ENCODE peak calls at places on chromosomes 7 and 10, in six cellular contexts. One of them, this sample, is unnamed.

GRCh38 chr10:95706990-95707389 is 13.3 kb upstream of the TCTN3 start:
- DNase-seq in A549: no peak
- DNase-seq in HEK293T: no peak
- DNase-seq in IMR-90: no peak
- DNase-seq in K562: no peak
- DNase-seq in GM12878: no peak
- DNase-seq in this sample: no peak

GRCh38 chr7:112010994-112011393 is 195.2 kb downstream of the DOCK4 start:
- DNase-seq in A549: no peak
- DNase-seq in HEK293T: no peak
- DNase-seq in IMR-90: no peak
- DNase-seq in K562: no peak
- DNase-seq in GM12878: no peak
- DNase-seq in this sample: no peak

GRCh38 chr7:24318326-24318725 is 34.3 kb downstream of the NPY start:
- DNase-seq in A549: peak
- DNase-seq in HEK293T: peak
- DNase-seq in IMR-90: no peak
- DNase-seq in K562: peak
- DNase-seq in GM12878: no peak
- DNase-seq in this sample: no peak

GRCh38 chr7:110308791-110309190 is 782.1 kb upstream of the LRRN3 start:
- DNase-seq in A549: no peak
- DNase-seq in HEK293T: no peak
- DNase-seq in IMR-90: no peak
- DNase-seq in K562: no peak
- DNase-seq in GM12878: no peak
- DNase-seq in this sample: no peak

GRCh38 chr7:1940402-1940786 is 270.3 kb downstream of the ELFN1 start:
- DNase-seq in A549: no peak
- DNase-seq in HEK293T: no peak
- DNase-seq in IMR-90: no peak
- DNase-seq in K562: peak
- DNase-seq in GM12878: peak
- DNase-seq in this sample: no peak

GRCh38 chr10:32393942-32394341 is 47.0 kb upstream of the EPC1 start:
- DNase-seq in A549: no peak
- DNase-seq in HEK293T: no peak
- DNase-seq in IMR-90: no peak
- DNase-seq in K562: no peak
- DNase-seq in GM12878: no peak
- DNase-seq in this sample: no peak

GRCh38 chr7:2859952-2860351 is 15.8 kb upstream of the GNA12 start:
- DNase-seq in A549: no peak
- DNase-seq in HEK293T: no peak
- DNase-seq in IMR-90: no peak
- DNase-seq in K562: no peak
- DNase-seq in GM12878: no peak
- DNase-seq in this sample: no peak

GRCh38 chr10:22494007-22494406 is 148.7 kb downstream of the SPAG6 start:
- DNase-seq in A549: no peak
- DNase-seq in HEK293T: no peak
- DNase-seq in IMR-90: no peak
- DNase-seq in K562: no peak
- DNase-seq in GM12878: no peak
- DNase-seq in this sample: no peak

GRCh38 chr7:150341263-150342118 is at the start of gene RARRES2:
- DNase-seq in A549: no peak
- DNase-seq in HEK293T: no peak
- DNase-seq in IMR-90: no peak
- DNase-seq in K562: no peak
- DNase-seq in GM12878: no peak
- DNase-seq in this sample: peak

GRCh38 chr10:102743588-102744373 is at the start of gene WBP1L:
- DNase-seq in A549: peak
- DNase-seq in HEK293T: peak
- DNase-seq in IMR-90: peak
- DNase-seq in K562: peak
- DNase-seq in GM12878: peak
- DNase-seq in this sample: peak

GRCh38 chr10:116757246-116757645 is 14.9 kb upstream of the HSPA12A start:
- DNase-seq in A549: no peak
- DNase-seq in HEK293T: no peak
- DNase-seq in IMR-90: no peak
- DNase-seq in K562: no peak
- DNase-seq in GM12878: no peak
- DNase-seq in this sample: no peak

GRCh38 chr7:16847381-16847860 is 34.4 kb downstream of the AGR3 start:
- DNase-seq in A549: peak
- DNase-seq in HEK293T: peak
- DNase-seq in IMR-90: peak
- DNase-seq in K562: peak
- DNase-seq in GM12878: no peak
- DNase-seq in this sample: peak

GRCh38 chr7:112193915-112194502 is 12.2 kb downstream of the DOCK4 start:
- DNase-seq in A549: no peak
- DNase-seq in HEK293T: no peak
- DNase-seq in IMR-90: no peak
- DNase-seq in K562: no peak
- DNase-seq in GM12878: no peak
- DNase-seq in this sample: peak

GRCh38 chr7:120862987-120863386 is 5.0 kb upstream of the TSPAN12 start:
- DNase-seq in A549: no peak
- DNase-seq in HEK293T: no peak
- DNase-seq in IMR-90: no peak
- DNase-seq in K562: no peak
- DNase-seq in GM12878: no peak
- DNase-seq in this sample: no peak

GRCh38 chr7:120865191-120865976 is 7.4 kb upstream of the TSPAN12 start:
- DNase-seq in A549: no peak
- DNase-seq in HEK293T: no peak
- DNase-seq in IMR-90: no peak
- DNase-seq in K562: no peak
- DNase-seq in GM12878: no peak
- DNase-seq in this sample: no peak

GRCh38 chr7:120867932-120868331 is 10.0 kb upstream of the TSPAN12 start:
- DNase-seq in A549: no peak
- DNase-seq in HEK293T: no peak
- DNase-seq in IMR-90: no peak
- DNase-seq in K562: no peak
- DNase-seq in GM12878: no peak
- DNase-seq in this sample: no peak

GRCh38 chr7:120860151-120860550 is 2.2 kb upstream of the TSPAN12 start:
- DNase-seq in A549: no peak
- DNase-seq in HEK293T: no peak
- DNase-seq in IMR-90: no peak
- DNase-seq in K562: no peak
- DNase-seq in GM12878: no peak
- DNase-seq in this sample: no peak

GRCh38 chr7:120864146-120864920 is 6.4 kb upstream of the TSPAN12 start:
- DNase-seq in A549: no peak
- DNase-seq in HEK293T: no peak
- DNase-seq in IMR-90: no peak
- DNase-seq in K562: no peak
- DNase-seq in GM12878: no peak
- DNase-seq in this sample: no peak
- TF ChIP-seq BHLHE40 in A549: no peak
- TF ChIP-seq BHLHE40 in HEK293T: no peak
- TF ChIP-seq BHLHE40 in IMR-90: no peak
- TF ChIP-seq BHLHE40 in K562: no peak
- TF ChIP-seq BHLHE40 in GM12878: no peak
- TF ChIP-seq BHLHE40 in this sample: no peak

DNA sequence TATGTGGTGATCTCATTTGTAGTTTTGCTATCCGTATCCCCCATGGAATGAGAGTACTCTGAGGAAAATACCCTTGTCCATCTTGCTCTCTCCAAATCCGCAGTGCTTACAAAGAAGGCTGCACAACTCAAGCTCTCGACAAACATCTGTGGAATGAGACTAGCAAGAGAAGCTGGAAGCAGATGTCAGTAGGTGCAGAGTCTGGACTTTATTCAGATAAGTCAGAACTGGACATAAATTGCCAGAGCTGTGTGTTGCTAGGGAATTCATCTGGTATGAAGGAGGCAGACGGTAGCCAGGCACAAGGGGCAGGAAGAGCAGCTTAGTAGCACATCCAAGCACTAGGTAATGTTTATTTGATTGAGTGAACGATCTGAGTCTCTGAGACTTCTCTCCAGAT is 1046.2 kb downstream of the XPNPEP1 start:
- DNase-seq in A549: no peak
- DNase-seq in HEK293T: no peak
- DNase-seq in IMR-90: peak
- DNase-seq in K562: no peak
- DNase-seq in GM12878: no peak
- DNase-seq in this sample: no peak
- TF ChIP-seq BHLHE40 in A549: no peak
- TF ChIP-seq BHLHE40 in HEK293T: no peak
- TF ChIP-seq BHLHE40 in IMR-90: no peak
- TF ChIP-seq BHLHE40 in K562: no peak
- TF ChIP-seq BHLHE40 in GM12878: no peak
- TF ChIP-seq BHLHE40 in this sample: no peak

GRCh38 chr10:30284860-30285594 is 64.1 kb downstream of the MTPAP start:
- DNase-seq in A549: no peak
- DNase-seq in HEK293T: peak
- DNase-seq in IMR-90: no peak
- DNase-seq in K562: no peak
- DNase-seq in GM12878: peak
- DNase-seq in this sample: no peak
- TF ChIP-seq BHLHE40 in A549: no peak
- TF ChIP-seq BHLHE40 in HEK293T: no peak
- TF ChIP-seq BHLHE40 in IMR-90: no peak
- TF ChIP-seq BHLHE40 in K562: no peak
- TF ChIP-seq BHLHE40 in GM12878: no peak
- TF ChIP-seq BHLHE40 in this sample: no peak

DNA sequence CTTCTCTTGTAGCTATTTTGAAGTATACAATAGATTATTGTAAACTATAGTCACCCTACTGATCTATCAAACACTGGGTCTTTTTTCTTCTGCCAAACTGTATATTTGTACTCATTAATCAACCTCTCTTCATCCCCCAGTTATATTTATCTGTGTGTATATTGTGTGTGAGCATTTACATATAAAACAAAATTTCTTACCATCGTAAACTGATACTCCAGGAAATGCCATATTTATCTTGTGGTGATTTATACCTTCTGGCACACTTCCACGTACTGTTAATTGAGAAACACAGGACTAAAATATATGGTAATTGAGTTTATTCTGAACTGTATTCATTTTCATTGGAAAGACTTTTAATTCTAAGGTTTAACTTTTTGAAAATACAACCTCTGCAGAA is 18.9 kb downstream of the ANLN start:
- DNase-seq in A549: no peak
- DNase-seq in HEK293T: no peak
- DNase-seq in IMR-90: no peak
- DNase-seq in K562: no peak
- DNase-seq in GM12878: no peak
- DNase-seq in this sample: no peak
- TF ChIP-seq BHLHE40 in A549: no peak
- TF ChIP-seq BHLHE40 in HEK293T: no peak
- TF ChIP-seq BHLHE40 in IMR-90: no peak
- TF ChIP-seq BHLHE40 in K562: no peak
- TF ChIP-seq BHLHE40 in GM12878: no peak
- TF ChIP-seq BHLHE40 in this sample: no peak

DNA sequence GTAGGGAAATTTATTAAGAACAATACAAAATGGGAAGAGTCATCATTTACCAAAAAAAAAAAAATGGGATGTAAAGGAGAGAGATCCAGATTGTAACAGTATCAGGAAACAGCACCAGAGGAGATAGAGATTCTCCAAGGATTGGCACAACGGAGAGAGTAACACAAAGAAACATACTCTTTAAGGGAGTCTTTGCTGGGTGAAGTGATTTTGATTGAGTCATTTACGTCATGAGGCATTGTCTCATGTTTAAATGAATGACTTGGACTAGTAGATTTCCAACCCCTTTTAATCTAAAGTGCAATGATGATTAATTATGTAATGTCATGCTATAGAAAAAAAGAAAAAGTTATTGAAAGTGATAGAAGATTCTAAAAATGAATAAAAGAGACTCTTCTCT is 68.8 kb downstream of the ITGB8 start:
- DNase-seq in A549: no peak
- DNase-seq in HEK293T: no peak
- DNase-seq in IMR-90: peak
- DNase-seq in K562: no peak
- DNase-seq in GM12878: no peak
- DNase-seq in this sample: no peak
- TF ChIP-seq BHLHE40 in A549: no peak
- TF ChIP-seq BHLHE40 in HEK293T: no peak
- TF ChIP-seq BHLHE40 in IMR-90: no peak
- TF ChIP-seq BHLHE40 in K562: no peak
- TF ChIP-seq BHLHE40 in GM12878: no peak
- TF ChIP-seq BHLHE40 in this sample: no peak

DNA sequence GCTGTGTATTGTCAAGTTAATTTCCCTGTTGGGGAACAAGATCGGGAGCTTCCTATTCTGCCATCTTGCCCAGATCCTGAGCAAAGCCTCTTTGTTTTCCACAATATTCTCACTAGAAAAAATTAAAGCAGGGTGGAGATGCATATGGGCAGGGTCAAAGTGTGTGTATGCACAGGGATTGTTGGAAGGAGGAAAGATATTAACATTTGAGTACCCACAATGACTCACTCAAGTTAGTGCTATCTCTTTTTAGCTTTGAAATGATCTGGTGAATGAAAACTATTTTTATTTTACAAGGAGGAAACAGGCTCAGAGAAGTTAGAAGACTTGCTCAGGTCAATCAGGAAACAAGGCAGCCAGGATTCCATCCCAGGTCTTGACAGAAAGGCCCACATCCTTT is 6.7 kb upstream of the BTBD16 start:
- DNase-seq in A549: no peak
- DNase-seq in HEK293T: no peak
- DNase-seq in IMR-90: peak
- DNase-seq in K562: no peak
- DNase-seq in GM12878: no peak
- DNase-seq in this sample: peak
- TF ChIP-seq BHLHE40 in A549: no peak
- TF ChIP-seq BHLHE40 in HEK293T: no peak
- TF ChIP-seq BHLHE40 in IMR-90: no peak
- TF ChIP-seq BHLHE40 in K562: no peak
- TF ChIP-seq BHLHE40 in GM12878: no peak
- TF ChIP-seq BHLHE40 in this sample: no peak